ENCODE peak calls at places on chromosomes 12 and 14, in ten cellular contexts. One of them, this sample, is unnamed.

GRCh38 chr12:62977419-62977818 is 42.5 kb upstream of the PPM1H start:
- DNase-seq in prostate gland: peak; percentile 33
- DNase-seq in GM23338: no peak
- DNase-seq in suprapubic skin: no peak
- DNase-seq in esophagus muscularis mucosa: no peak
- DNase-seq in SK-N-SH: no peak
- DNase-seq in stomach: peak; percentile 40
- DNase-seq in K562: no peak
- DNase-seq in HepG2: no peak
- DNase-seq in upper lobe of left lung: no peak
- DNase-seq in this sample: peak; percentile 63

GRCh38 chr14:70808402-70809237 is 693 bp downstream of the MAP3K9 start:
- DNase-seq in prostate gland: peak; percentile 22
- DNase-seq in GM23338: peak; percentile 71
- DNase-seq in suprapubic skin: peak; percentile 82
- DNase-seq in esophagus muscularis mucosa: no peak
- DNase-seq in SK-N-SH: peak; percentile 81
- DNase-seq in stomach: peak; percentile 39
- DNase-seq in K562: peak; percentile 8
- DNase-seq in HepG2: no peak
- DNase-seq in upper lobe of left lung: no peak
- DNase-seq in this sample: no peak

GRCh38 chr12:104643921-104644669 is 187.3 kb downstream of the CHST11 start:
- DNase-seq in prostate gland: no peak
- DNase-seq in GM23338: no peak
- DNase-seq in suprapubic skin: no peak
- DNase-seq in esophagus muscularis mucosa: no peak
- DNase-seq in SK-N-SH: peak; percentile 33
- DNase-seq in stomach: peak; percentile 68
- DNase-seq in K562: no peak
- DNase-seq in HepG2: no peak
- DNase-seq in upper lobe of left lung: peak; percentile 53
- DNase-seq in this sample: no peak

GRCh38 chr12:62792526-62792925 is 142.4 kb downstream of the PPM1H start:
- DNase-seq in prostate gland: no peak
- DNase-seq in GM23338: no peak
- DNase-seq in suprapubic skin: no peak
- DNase-seq in esophagus muscularis mucosa: no peak
- DNase-seq in SK-N-SH: no peak
- DNase-seq in stomach: no peak
- DNase-seq in K562: no peak
- DNase-seq in HepG2: no peak
- DNase-seq in upper lobe of left lung: no peak
- DNase-seq in this sample: no peak

GRCh38 chr14:102878970-102879460 is 43.4 kb upstream of the AMN start:
- DNase-seq in prostate gland: no peak
- DNase-seq in GM23338: no peak
- DNase-seq in suprapubic skin: no peak
- DNase-seq in esophagus muscularis mucosa: no peak
- DNase-seq in SK-N-SH: no peak
- DNase-seq in stomach: no peak
- DNase-seq in K562: no peak
- DNase-seq in HepG2: peak; percentile 44
- DNase-seq in upper lobe of left lung: peak; percentile 32
- DNase-seq in this sample: no peak

GRCh38 chr14:67650694-67651093 is 23.7 kb downstream of the VTI1B start:
- DNase-seq in prostate gland: no peak
- DNase-seq in GM23338: no peak
- DNase-seq in suprapubic skin: no peak
- DNase-seq in esophagus muscularis mucosa: no peak
- DNase-seq in SK-N-SH: no peak
- DNase-seq in stomach: no peak
- DNase-seq in K562: no peak
- DNase-seq in HepG2: no peak
- DNase-seq in upper lobe of left lung: no peak
- DNase-seq in this sample: no peak

GRCh38 chr14:91752956-91753355 is 21.1 kb upstream of the CATSPERB start:
- DNase-seq in prostate gland: no peak
- DNase-seq in GM23338: no peak
- DNase-seq in suprapubic skin: no peak
- DNase-seq in esophagus muscularis mucosa: no peak
- DNase-seq in SK-N-SH: no peak
- DNase-seq in stomach: no peak
- DNase-seq in K562: no peak
- DNase-seq in HepG2: no peak
- DNase-seq in upper lobe of left lung: no peak
- DNase-seq in this sample: no peak

GRCh38 chr12:112096667-112097066 is 11.9 kb downstream of the NAA25 start:
- DNase-seq in prostate gland: no peak
- DNase-seq in GM23338: no peak
- DNase-seq in suprapubic skin: no peak
- DNase-seq in esophagus muscularis mucosa: no peak
- DNase-seq in SK-N-SH: no peak
- DNase-seq in stomach: no peak
- DNase-seq in K562: no peak
- DNase-seq in HepG2: no peak
- DNase-seq in upper lobe of left lung: no peak
- DNase-seq in this sample: no peak

GRCh38 chr12:5514545-5514944 is 82.6 kb downstream of the NTF3 start:
- DNase-seq in prostate gland: no peak
- DNase-seq in GM23338: no peak
- DNase-seq in suprapubic skin: peak; percentile 8
- DNase-seq in esophagus muscularis mucosa: no peak
- DNase-seq in SK-N-SH: no peak
- DNase-seq in stomach: no peak
- DNase-seq in K562: no peak
- DNase-seq in HepG2: no peak
- DNase-seq in upper lobe of left lung: no peak
- DNase-seq in this sample: no peak

GRCh38 chr12:697426-697825 is 34.2 kb upstream of the NINJ2 start:
- DNase-seq in prostate gland: no peak
- DNase-seq in GM23338: no peak
- DNase-seq in suprapubic skin: no peak
- DNase-seq in esophagus muscularis mucosa: no peak
- DNase-seq in SK-N-SH: no peak
- DNase-seq in stomach: no peak
- DNase-seq in K562: no peak
- DNase-seq in HepG2: no peak
- DNase-seq in upper lobe of left lung: no peak
- DNase-seq in this sample: no peak

GRCh38 chr14:87705439-87705896 is 287.5 kb downstream of the GALC start:
- DNase-seq in prostate gland: no peak
- DNase-seq in GM23338: no peak
- DNase-seq in suprapubic skin: no peak
- DNase-seq in esophagus muscularis mucosa: peak; percentile 81
- DNase-seq in SK-N-SH: no peak
- DNase-seq in stomach: no peak
- DNase-seq in K562: no peak
- DNase-seq in HepG2: no peak
- DNase-seq in upper lobe of left lung: no peak
- DNase-seq in this sample: no peak

GRCh38 chr12:90274407-90274806 is 565.8 kb upstream of the ATP2B1 start:
- DNase-seq in prostate gland: no peak
- DNase-seq in GM23338: peak; percentile 24
- DNase-seq in suprapubic skin: no peak
- DNase-seq in esophagus muscularis mucosa: no peak
- DNase-seq in SK-N-SH: no peak
- DNase-seq in stomach: no peak
- DNase-seq in K562: no peak
- DNase-seq in HepG2: no peak
- DNase-seq in upper lobe of left lung: no peak
- DNase-seq in this sample: no peak

GRCh38 chr12:132222096-132222807 is 78.0 kb downstream of the NOC4L start:
- DNase-seq in prostate gland: no peak
- DNase-seq in GM23338: peak; percentile 35
- DNase-seq in suprapubic skin: no peak
- DNase-seq in esophagus muscularis mucosa: no peak
- DNase-seq in SK-N-SH: no peak
- DNase-seq in stomach: no peak
- DNase-seq in K562: no peak
- DNase-seq in HepG2: peak; percentile 28
- DNase-seq in upper lobe of left lung: no peak
- DNase-seq in this sample: peak; percentile 86

DNA sequence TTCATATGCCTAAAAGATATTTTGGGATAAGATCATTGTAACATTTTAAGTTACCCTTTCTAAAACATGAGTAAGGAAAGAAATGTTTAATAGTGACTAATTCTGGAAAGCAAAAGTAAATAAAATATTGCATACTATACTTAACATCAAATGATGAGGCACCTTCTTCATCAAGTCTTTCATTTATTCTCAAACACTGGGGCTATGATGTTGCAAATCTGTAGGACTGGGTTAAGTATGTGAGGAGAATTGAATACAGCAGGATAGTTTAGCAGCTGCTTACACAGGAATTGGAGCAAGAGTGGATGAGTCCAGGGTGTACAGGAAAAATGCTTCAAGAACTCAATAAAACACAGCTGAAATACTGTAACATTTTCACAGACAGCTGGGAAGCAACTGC is 97.1 kb upstream of the DACT1 start:
- DNase-seq in prostate gland: no peak
- DNase-seq in GM23338: no peak
- DNase-seq in suprapubic skin: no peak
- DNase-seq in esophagus muscularis mucosa: no peak
- DNase-seq in SK-N-SH: no peak
- DNase-seq in stomach: no peak
- DNase-seq in K562: no peak
- DNase-seq in HepG2: no peak
- DNase-seq in upper lobe of left lung: no peak
- DNase-seq in this sample: no peak
- H3K27ac ChIP-seq in prostate gland: no peak overlapping the region
- H3K27ac ChIP-seq in GM23338: no peak overlapping the region
- H3K27ac ChIP-seq in suprapubic skin: no peak overlapping the region
- H3K27ac ChIP-seq in esophagus muscularis mucosa: no peak overlapping the region
- H3K27ac ChIP-seq in SK-N-SH: no peak overlapping the region
- H3K27ac ChIP-seq in stomach: no peak overlapping the region
- H3K27ac ChIP-seq in K562: no peak overlapping the region
- H3K27ac ChIP-seq in HepG2: no peak overlapping the region
- H3K27ac ChIP-seq in upper lobe of left lung: no peak overlapping the region
- H3K27ac ChIP-seq in this sample: no peak overlapping the region

GRCh38 chr14:95313246-95313645 is 6.5 kb downstream of the CLMN start:
- DNase-seq in prostate gland: no peak
- DNase-seq in GM23338: no peak
- DNase-seq in suprapubic skin: no peak
- DNase-seq in esophagus muscularis mucosa: no peak
- DNase-seq in SK-N-SH: no peak
- DNase-seq in stomach: no peak
- DNase-seq in K562: no peak
- DNase-seq in HepG2: no peak
- DNase-seq in upper lobe of left lung: no peak
- DNase-seq in this sample: no peak
- TF ChIP-seq POLR2AphosphoS5 in prostate gland: no peak
- TF ChIP-seq POLR2AphosphoS5 in GM23338: no peak
- TF ChIP-seq POLR2AphosphoS5 in suprapubic skin: no peak
- TF ChIP-seq POLR2AphosphoS5 in esophagus muscularis mucosa: no peak
- TF ChIP-seq POLR2AphosphoS5 in SK-N-SH: no peak
- TF ChIP-seq POLR2AphosphoS5 in stomach: no peak
- TF ChIP-seq POLR2AphosphoS5 in K562: no peak
- TF ChIP-seq POLR2AphosphoS5 in HepG2: no peak
- TF ChIP-seq POLR2AphosphoS5 in upper lobe of left lung: no peak
- TF ChIP-seq POLR2AphosphoS5 in this sample: no peak

GRCh38 chr14:94292526-94292871 is 569 bp downstream of the SERPINA10 start:
- DNase-seq in prostate gland: no peak
- DNase-seq in GM23338: no peak
- DNase-seq in suprapubic skin: no peak
- DNase-seq in esophagus muscularis mucosa: peak; percentile 62
- DNase-seq in SK-N-SH: no peak
- DNase-seq in stomach: no peak
- DNase-seq in K562: no peak
- DNase-seq in HepG2: no peak
- DNase-seq in upper lobe of left lung: no peak
- DNase-seq in this sample: no peak

GRCh38 chr14:94291906-94292525 is 1.1 kb downstream of the SERPINA10 start:
- DNase-seq in prostate gland: no peak
- DNase-seq in GM23338: no peak
- DNase-seq in suprapubic skin: no peak
- DNase-seq in esophagus muscularis mucosa: peak; percentile 82
- DNase-seq in SK-N-SH: no peak
- DNase-seq in stomach: no peak
- DNase-seq in K562: no peak
- DNase-seq in HepG2: peak; percentile 35
- DNase-seq in upper lobe of left lung: no peak
- DNase-seq in this sample: no peak

GRCh38 chr14:94291159-94291905 is 1.7 kb downstream of the SERPINA10 start:
- DNase-seq in prostate gland: no peak
- DNase-seq in GM23338: no peak
- DNase-seq in suprapubic skin: no peak
- DNase-seq in esophagus muscularis mucosa: no peak
- DNase-seq in SK-N-SH: no peak
- DNase-seq in stomach: no peak
- DNase-seq in K562: no peak
- DNase-seq in HepG2: no peak
- DNase-seq in upper lobe of left lung: peak; percentile 36
- DNase-seq in this sample: no peak

GRCh38 chr14:94288610-94289465 is 4.2 kb downstream of the SERPINA10 start:
- DNase-seq in prostate gland: no peak
- DNase-seq in GM23338: peak; percentile 75
- DNase-seq in suprapubic skin: no peak
- DNase-seq in esophagus muscularis mucosa: no peak
- DNase-seq in SK-N-SH: no peak
- DNase-seq in stomach: no peak
- DNase-seq in K562: no peak
- DNase-seq in HepG2: no peak
- DNase-seq in upper lobe of left lung: no peak
- DNase-seq in this sample: no peak

GRCh38 chr14:94290197-94290596 is 2.9 kb downstream of the SERPINA10 start:
- DNase-seq in prostate gland: no peak
- DNase-seq in GM23338: no peak
- DNase-seq in suprapubic skin: no peak
- DNase-seq in esophagus muscularis mucosa: no peak
- DNase-seq in SK-N-SH: no peak
- DNase-seq in stomach: no peak
- DNase-seq in K562: no peak
- DNase-seq in HepG2: no peak
- DNase-seq in upper lobe of left lung: peak; percentile 36
- DNase-seq in this sample: no peak
- H3K27ac ChIP-seq in prostate gland: no peak overlapping the region
- H3K27ac ChIP-seq in GM23338: no peak overlapping the region
- H3K27ac ChIP-seq in suprapubic skin: no peak overlapping the region
- H3K27ac ChIP-seq in esophagus muscularis mucosa: no peak overlapping the region
- H3K27ac ChIP-seq in SK-N-SH: no peak overlapping the region
- H3K27ac ChIP-seq in stomach: no peak overlapping the region
- H3K27ac ChIP-seq in K562: no peak overlapping the region
- H3K27ac ChIP-seq in HepG2: peak overlapping the region; percentile 97
- H3K27ac ChIP-seq in upper lobe of left lung: no peak overlapping the region
- H3K27ac ChIP-seq in this sample: no peak overlapping the region

DNA sequence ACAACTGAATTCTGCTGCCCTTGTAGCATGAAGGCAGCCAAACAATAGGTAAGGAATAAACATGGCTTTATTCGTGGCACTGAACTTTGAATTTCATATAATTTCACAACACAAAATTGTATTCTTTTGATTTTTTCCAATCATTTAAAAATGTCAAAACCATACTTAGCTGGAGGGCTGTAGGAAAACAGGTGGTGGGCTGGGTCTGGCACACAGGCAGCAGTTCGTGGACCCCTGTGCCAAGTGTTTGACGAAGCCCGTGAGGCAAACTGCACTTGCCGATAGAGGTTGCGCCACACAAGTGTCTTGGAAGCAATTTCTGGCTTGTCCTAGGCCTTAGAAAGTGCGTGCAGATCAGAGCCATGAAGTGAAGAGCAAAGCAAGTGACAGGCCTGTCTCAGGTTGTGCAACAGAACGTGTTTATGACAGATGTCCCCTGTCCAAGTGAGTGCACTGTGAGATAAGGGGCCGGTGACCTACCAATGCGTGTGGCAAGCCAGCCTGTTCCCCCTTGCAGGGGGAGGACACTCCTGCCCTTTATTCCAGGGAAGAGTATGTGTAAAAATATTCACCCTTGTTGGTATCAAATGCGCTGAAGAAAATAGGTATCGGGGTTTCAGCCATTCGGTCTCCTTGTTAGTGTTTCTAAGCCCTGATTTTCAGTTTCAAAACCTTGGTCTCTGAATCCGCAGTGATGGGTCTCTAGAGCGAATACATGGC is 803 bp upstream of the CHPT1 start:
- DNase-seq in prostate gland: peak; percentile 45
- DNase-seq in GM23338: peak; percentile 8
- DNase-seq in suprapubic skin: peak; percentile 85
- DNase-seq in esophagus muscularis mucosa: no peak
- DNase-seq in SK-N-SH: peak; percentile 48
- DNase-seq in stomach: peak; percentile 32
- DNase-seq in K562: peak; percentile 77
- DNase-seq in HepG2: peak; percentile 88
- DNase-seq in upper lobe of left lung: no peak
- DNase-seq in this sample: no peak
- TF ChIP-seq POLR2AphosphoS5 in prostate gland: peak; percentile 6
- TF ChIP-seq POLR2AphosphoS5 in GM23338: no peak
- TF ChIP-seq POLR2AphosphoS5 in suprapubic skin: peak; percentile 58
- TF ChIP-seq POLR2AphosphoS5 in esophagus muscularis mucosa: no peak
- TF ChIP-seq POLR2AphosphoS5 in SK-N-SH: no peak
- TF ChIP-seq POLR2AphosphoS5 in stomach: no peak
- TF ChIP-seq POLR2AphosphoS5 in K562: peak; percentile 92
- TF ChIP-seq POLR2AphosphoS5 in HepG2: no peak
- TF ChIP-seq POLR2AphosphoS5 in upper lobe of left lung: peak; percentile 82
- TF ChIP-seq POLR2AphosphoS5 in this sample: no peak